ENCODE peak calls at places on chromosomes 13 and 19, in four cellular contexts. Z is neuronal stem cell, E is dorsolateral prefrontal cortex, A is testis. B is an unnamed sample.
A peak's percentile ranks its signal among the peaks of the same experiment; 100 is the strongest.

GRCh38 chr13:29923554-29924481 is 73.4 kb upstream of the UBL3 start:
- DNase-seq in A (peak; percentile 60), Z (no peak), E (no peak), B (peak; percentile 54)

GRCh38 chr13:43368003-43368402 is 344.6 kb downstream of the DNAJC15 start:
- DNase-seq in A (no peak), E (no peak), Z (no peak), B (no peak)

GRCh38 chr19:49497047-49497789 is 984 bp downstream of the RPS11 start:
- DNase-seq in A (peak; percentile 88), Z (no peak), E (no peak), B (no peak)

GRCh38 chr19:35224681-35225604 is 3.6 kb downstream of the FAM187B start:
- DNase-seq in E (no peak), Z (no peak), A (no peak), B (no peak)

GRCh38 chr13:30906411-30906990 is 430 bp downstream of the MEDAG start:
- DNase-seq in A (peak; percentile 28), Z (no peak), E (no peak), B (no peak)

GRCh38 chr19:31289976-31290375 is 59.3 kb downstream of the TSHZ3 start:
- DNase-seq in A (no peak), Z (no peak), E (no peak), B (no peak)

GRCh38 chr19:19039901-19040300 is 6.5 kb downstream of the ARMC6 start:
- DNase-seq in A (no peak), Z (no peak), E (no peak), B (no peak)

GRCh38 chr19:13613447-13613846 is 107.2 kb upstream of the CACNA1A start:
- DNase-seq in A (no peak), E (no peak), Z (no peak), B (no peak)

GRCh38 chr19:5951338-5951861 is 26.5 kb downstream of the RANBP3 start:
- DNase-seq in Z (no peak), E (no peak), A (peak; percentile 23), B (no peak)

GRCh38 chr19:23554548-23554947 is 132.5 kb downstream of the ZNF675 start:
- DNase-seq in E (no peak), Z (no peak), A (no peak), B (no peak)

GRCh38 chr13:36297600-36298338 is at the start of gene CCDC169:
- DNase-seq in A (peak; percentile 90), Z (peak; percentile 65), E (peak; percentile 84), B (peak; percentile 80)

GRCh38 chr19:18932216-18932841 is 8.7 kb downstream of the HOMER3 start:
- DNase-seq in A (peak; percentile 85), Z (peak; percentile 91), E (peak; percentile 86), B (peak; percentile 85)

GRCh38 chr13:112696001-112696868 is 6.4 kb downstream of the ATP11A start:
- DNase-seq in E (no peak), Z (no peak), A (no peak), B (no peak)

GRCh38 chr19:29155683-29156082 is 57.3 kb downstream of the UQCRFS1 start:
- DNase-seq in Z (no peak), A (no peak), E (no peak), B (no peak)

GRCh38 chr19:33705090-33705847 is 83.5 kb downstream of the CHST8 start:
- DNase-seq in Z (no peak), E (peak; percentile 37), A (no peak), B (no peak)

GRCh38 chr13:62627226-62627625 is 1211.6 kb upstream of the PCDH20 start:
- DNase-seq in E (no peak), A (no peak), Z (no peak), B (no peak)

GRCh38 chr13:71459708-71460107 is 407.3 kb downstream of the DACH1 start:
- DNase-seq in A (no peak), Z (no peak), E (no peak), B (no peak)

GRCh38 chr13:44710576-44710975 is 134.4 kb upstream of the TSC22D1 start:
- DNase-seq in Z (no peak), E (no peak), A (no peak), B (no peak)

GRCh38 chr19:290539-291521 is at the start of gene PLPP2:
- DNase-seq in E (peak; percentile 85), Z (no peak), A (peak; percentile 14), B (peak; percentile 80)

GRCh38 chr13:47133024-47133445 is 236.2 kb upstream of the HTR2A start:
- DNase-seq in Z (no peak), E (no peak), A (no peak), B (no peak)

GRCh38 chr19:4939466-4939865 is 29.4 kb upstream of the KDM4B start:
- DNase-seq in Z (no peak), E (no peak), A (no peak), B (no peak)

GRCh38 chr13:33953203-33953602 is 135.3 kb downstream of the RFC3 start:
- DNase-seq in Z (no peak), A (no peak), E (no peak), B (no peak)

GRCh38 chr13:27556109-27556508 is 64.2 kb downstream of the LNX2 start:
- DNase-seq in Z (no peak), E (no peak), A (no peak), B (no peak)

GRCh38 chr19:4453232-4454179 is 4.1 kb downstream of the UBXN6 start:
- DNase-seq in A (no peak), E (no peak), Z (no peak), B (no peak)

GRCh38 chr13:42814868-42815267 is 33.5 kb downstream of the FAM216B start:
- DNase-seq in Z (no peak), E (no peak), A (no peak), B (no peak)

GRCh38 chr19:16085115-16085514 is 8.8 kb downstream of the TPM4 start:
- DNase-seq in Z (no peak), E (no peak), A (no peak), B (no peak)

GRCh38 chr13:39527961-39528720 is 74.9 kb downstream of the LHFPL6 start:
- DNase-seq in A (no peak), Z (no peak), E (peak; percentile 63), B (no peak)

GRCh38 chr13:44667950-44668349 is 91.8 kb upstream of the TSC22D1 start:
- DNase-seq in E (no peak), A (no peak), Z (peak; percentile 61), B (no peak)

GRCh38 chr13:38430761-38431160 is 81.1 kb downstream of the UFM1 start:
- DNase-seq in E (no peak), Z (no peak), A (no peak), B (no peak)

GRCh38 chr19:29773141-29773540 is 38.6 kb upstream of the CCNE1 start:
- DNase-seq in A (no peak), Z (no peak), E (no peak), B (no peak)

GRCh38 chr13:80894930-80895329 is 554.0 kb upstream of the SPRY2 start:
- DNase-seq in E (no peak), Z (no peak), A (no peak), B (no peak)

GRCh38 chr13:39047560-39047959 is 9.3 kb downstream of the NHLRC3 start:
- DNase-seq in A (no peak), E (no peak), Z (no peak), B (no peak)

GRCh38 chr13:51501592-51502205 is 48.9 kb upstream of the INTS6 start:
- DNase-seq in A (peak; percentile 30), E (no peak), Z (no peak), B (no peak)

GRCh38 chr19:6738726-6739389 is 622 bp upstream of the TRIP10 start:
- DNase-seq in E (no peak), A (peak; percentile 61), Z (no peak), B (no peak)

GRCh38 chr19:35404879-35405622 is 34.2 kb downstream of the GPR42 start:
- DNase-seq in A (no peak), E (peak; percentile 77), Z (peak; percentile 17), B (no peak)

GRCh38 chr13:64073203-64073602 is 2657.6 kb upstream of the PCDH20 start:
- DNase-seq in E (no peak), A (no peak), Z (no peak), B (no peak)

GRCh38 chr19:2482354-2483038 is 6.6 kb downstream of the GADD45B start:
- DNase-seq in A (no peak), E (no peak), Z (no peak), B (no peak)

GRCh38 chr19:2485428-2485827 is 9.5 kb downstream of the GADD45B start:
- DNase-seq in E (no peak), A (no peak), Z (no peak), B (no peak)

GRCh38 chr19:2484178-2484937 is 8.4 kb downstream of the GADD45B start:
- DNase-seq in Z (no peak), A (no peak), E (no peak), B (no peak)

GRCh38 chr19:2483084-2483483 is 7.2 kb downstream of the GADD45B start:
- DNase-seq in E (no peak), Z (no peak), A (no peak), B (no peak)

GRCh38 chr19:2483484-2484151 is 7.7 kb downstream of the GADD45B start:
- DNase-seq in Z (no peak), A (no peak), E (no peak), B (no peak)
- H3K27ac ChIP-seq in Z (no peak overlapping the region), A (no peak overlapping the region), E (no peak overlapping the region), B (no peak overlapping the region)

GRCh38 chr13:40665061-40665753 is 1.2 kb downstream of the FOXO1 start:
- DNase-seq in A (peak; percentile 38), E (peak; percentile 46), Z (peak; percentile 41), B (no peak)
- H3K27ac ChIP-seq in A (peak overlapping the region; percentile 99), E (peak overlapping the region; percentile 97), Z (no peak overlapping the region), B (no peak overlapping the region)

DNA sequence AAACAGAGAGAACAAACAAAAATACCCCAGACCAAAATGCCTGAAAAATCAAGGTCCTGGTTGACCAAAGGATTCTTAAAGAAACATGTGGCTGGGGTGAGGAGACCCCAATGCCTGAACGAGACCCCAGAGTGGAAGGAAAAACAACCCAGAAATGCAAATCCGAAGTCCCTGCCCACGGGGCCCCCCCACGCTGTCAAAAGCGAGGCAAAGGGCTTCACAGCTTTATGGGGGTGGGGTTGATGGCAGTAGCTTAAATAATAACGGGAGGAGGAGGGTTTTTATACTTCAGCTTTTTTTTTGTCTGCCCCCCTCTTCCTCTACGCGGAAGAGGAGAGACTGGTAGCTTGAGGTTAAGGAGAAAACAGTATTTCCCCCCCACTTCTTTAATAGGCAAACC is 18.3 kb downstream of the QPCTL start:
- DNase-seq in E (no peak), A (no peak), Z (no peak), B (no peak)
- H3K27ac ChIP-seq in E (no peak overlapping the region), A (no peak overlapping the region), Z (no peak overlapping the region), B (no peak overlapping the region)

DNA sequence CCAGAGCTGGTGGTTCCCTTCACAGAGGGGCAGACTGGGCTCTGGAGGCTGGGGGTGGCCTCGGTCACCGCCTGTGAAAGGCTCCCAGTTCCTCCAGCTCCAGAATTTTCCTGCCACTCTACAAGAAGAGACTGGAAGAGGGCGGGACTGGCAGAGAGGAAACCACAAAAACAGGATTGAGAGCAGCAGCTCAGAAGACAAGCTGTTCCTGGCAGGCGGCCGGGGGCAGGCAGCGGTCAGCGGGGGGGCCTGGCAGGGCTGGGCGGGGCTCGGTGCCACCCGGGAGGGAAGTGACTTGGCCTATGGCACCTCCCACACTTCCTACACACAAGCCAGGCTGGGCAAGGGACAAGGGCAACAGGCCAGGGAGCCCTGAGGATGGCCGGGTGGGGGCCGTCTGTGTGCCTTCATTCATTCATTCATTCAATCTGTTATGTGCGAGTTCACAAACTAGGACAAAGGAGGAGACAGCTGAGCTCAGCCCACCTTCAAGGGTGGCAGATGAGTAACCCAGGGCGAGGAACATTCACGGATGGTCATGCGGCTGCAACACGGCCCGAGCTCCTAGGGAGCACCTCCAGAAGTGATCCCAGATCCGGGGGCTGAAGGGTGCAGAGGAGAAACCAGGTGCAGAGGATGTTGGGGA is 16.9 kb upstream of the BTBD2 start:
- DNase-seq in Z (no peak), E (peak; percentile 96), A (peak; percentile 95), B (no peak)
- H3K27ac ChIP-seq in Z (no peak overlapping the region), E (peak overlapping the region; percentile 93), A (peak overlapping the region; percentile 95), B (no peak overlapping the region)

GRCh38 chr19:51784109-51784785 is 10.7 kb upstream of the FPR3 start:
- DNase-seq in A (no peak), Z (no peak), E (no peak), B (no peak)
- H3K27ac ChIP-seq in A (peak overlapping the region; percentile 26), Z (no peak overlapping the region), E (no peak overlapping the region), B (no peak overlapping the region)

B was measured in iPS DF 6.9.